ENCODE peak calls at places on chromosomes 3 and 15, in seven cellular contexts. S is cardiac muscle cell; H is CD8-positive, alpha-beta T cell; V is fibroblast of lung; W is adrenal gland; G is pancreas; E is neuronal stem cell. I is an unnamed sample. For H3K36me3, H3K4me1 and H3K9me3, the result is how much of the 10 kb centered on the place peaks cover.

GRCh38 chr3:150118219-150118618 is 147.5 kb upstream of the PFN2 start:
- DNase-seq in H (no peak), E (no peak), G (no peak), S (no peak), V (no peak), W (no peak), I (no peak)

GRCh38 chr3:138673641-138674040 is 65.1 kb downstream of the FAIM start:
- DNase-seq in G (no peak), W (peak), H (no peak), E (no peak), V (peak), S (peak), I (no peak)

GRCh38 chr3:24129549-24129948 is 184.5 kb downstream of the NR1D2 start:
- DNase-seq in V (no peak), W (no peak), H (no peak), E (no peak), S (no peak), G (no peak), I (no peak)

GRCh38 chr3:30611613-30612421 is 5.4 kb downstream of the TGFBR2 start:
- DNase-seq in V (peak), H (no peak), G (no peak), S (peak), W (no peak), E (no peak), I (no peak)

GRCh38 chr15:50249704-50250103 is 15.8 kb downstream of the HDC start:
- DNase-seq in H (no peak), W (no peak), E (no peak), V (no peak), S (no peak), G (no peak), I (no peak)

GRCh38 chr3:11290743-11291680 is 18.8 kb downstream of the ATG7 start:
- DNase-seq in G (no peak), W (peak), H (peak), E (no peak), S (peak), V (peak), I (no peak)

GRCh38 chr3:106193876-106194275 is 325.1 kb upstream of the CBLB start:
- DNase-seq in E (no peak), W (no peak), V (peak), H (no peak), G (no peak), S (no peak), I (no peak)

GRCh38 chr3:15860014-15860934 is 62.5 kb upstream of the ANKRD28 start:
- DNase-seq in S (peak), H (no peak), E (peak), G (peak), W (peak), V (peak), I (peak)

GRCh38 chr3:13012228-13012691 is 61.0 kb downstream of the IQSEC1 start:
- DNase-seq in E (no peak), S (peak), V (no peak), H (peak), G (no peak), W (peak), I (peak)

GRCh38 chr3:88133711-88134263 is 16.0 kb upstream of the C3orf38 start:
- DNase-seq in V (no peak), S (no peak), H (no peak), G (no peak), E (no peak), W (no peak), I (no peak)

GRCh38 chr15:51099185-51099584 is 4.5 kb upstream of the TNFAIP8L3 start:
- DNase-seq in G (no peak), W (no peak), V (no peak), H (no peak), S (no peak), E (no peak), I (no peak)

GRCh38 chr3:193853511-193854219 is 260.7 kb downstream of the OPA1 start:
- DNase-seq in W (peak), E (no peak), S (no peak), H (no peak), V (no peak), G (no peak), I (no peak)

GRCh38 chr3:127712461-127712860 is 39.7 kb downstream of the ABTB1 start:
- DNase-seq in H (no peak), G (no peak), E (no peak), S (no peak), V (no peak), W (no peak), I (peak)

GRCh38 chr3:120475722-120476385 is 25.1 kb upstream of the FSTL1 start:
- DNase-seq in V (peak), E (no peak), W (no peak), S (peak), H (no peak), G (no peak), I (no peak)

GRCh38 chr15:27679621-27680521 is 419.2 kb downstream of the OCA2 start:
- DNase-seq in S (no peak), H (no peak), W (no peak), E (no peak), V (peak), G (no peak), I (no peak)

GRCh38 chr3:109806929-109807328 is 469.6 kb upstream of the DPPA4 start:
- DNase-seq in V (peak), S (peak), H (peak), G (no peak), W (peak), E (no peak), I (no peak)

GRCh38 chr3:167394003-167394402 is 13.9 kb upstream of the ZBBX start:
- DNase-seq in W (no peak), H (no peak), S (no peak), G (no peak), V (no peak), E (no peak), I (no peak)

GRCh38 chr3:146187334-146187950 is 26.5 kb upstream of the PLOD2 start:
- DNase-seq in E (peak), S (peak), G (no peak), V (peak), H (no peak), W (peak), I (no peak)

GRCh38 chr15:82849556-82850241 is 40.3 kb downstream of the WHAMM start:
- DNase-seq in W (peak), S (peak), V (peak), H (peak), G (peak), E (peak), I (no peak)

GRCh38 chr15:45704329-45705249 is 69.8 kb downstream of the SQOR start:
- DNase-seq in H (peak), V (no peak), G (peak), S (peak), W (no peak), E (peak), I (peak)

GRCh38 chr3:192417559-192418055 is 309.7 kb downstream of the FGF12 start:
- DNase-seq in H (no peak), E (no peak), W (no peak), S (no peak), V (no peak), G (no peak), I (no peak)

GRCh38 chr3:78580691-78581090 is 1187.1 kb downstream of the ROBO1 start:
- DNase-seq in V (peak), W (peak), S (no peak), E (no peak), H (no peak), G (no peak), I (no peak)

GRCh38 chr3:122392868-122393844 is 9.2 kb downstream of the FAM162A start:
- DNase-seq in H (no peak), V (peak), W (peak), G (no peak), S (peak), E (peak), I (no peak)

GRCh38 chr3:77254967-77255831 is 215.3 kb downstream of the ROBO2 start:
- DNase-seq in G (no peak), S (peak), W (peak), H (no peak), E (peak), V (peak), I (no peak)

GRCh38 chr15:28919201-28919627 is 33.4 kb downstream of the APBA2 start:
- DNase-seq in V (no peak), E (no peak), S (no peak), G (no peak), W (no peak), H (peak), I (peak)

GRCh38 chr3:149765762-149766334 is 13.6 kb upstream of the COMMD2 start:
- DNase-seq in V (peak), E (peak), W (no peak), H (no peak), G (no peak), S (peak), I (no peak)

GRCh38 chr3:36868614-36869436 is 76.0 kb downstream of the TRANK1 start:
- DNase-seq in V (peak), G (no peak), S (peak), E (peak), W (peak), H (peak), I (no peak)

GRCh38 chr15:49225572-49226281 is 55.7 kb downstream of the GALK2 start:
- DNase-seq in W (peak), S (peak), G (peak), E (peak), H (no peak), V (peak), I (no peak)

GRCh38 chr3:169387751-169388696 is 275.5 kb downstream of the MECOM start:
- DNase-seq in H (no peak), W (peak), V (no peak), G (peak), E (no peak), S (peak), I (peak)

GRCh38 chr3:50885070-50885469 is 210.3 kb downstream of the DOCK3 start:
- DNase-seq in W (no peak), V (no peak), G (no peak), E (no peak), H (no peak), S (no peak), I (no peak)

GRCh38 chr15:77456746-77457618 is 36.3 kb downstream of the HMG20A start:
- DNase-seq in G (no peak), S (no peak), H (no peak), W (no peak), E (no peak), V (peak), I (no peak)
- H3K36me3 ChIP-seq in G (under half), S (under half), H (under half), W (under half), E (under half), V (under half), I (under half)

GRCh38 chr3:71512000-71512399 is 71.5 kb downstream of the FOXP1 start:
- DNase-seq in E (no peak), G (no peak), W (no peak), S (no peak), H (peak), V (no peak), I (no peak)

GRCh38 chr3:71512544-71512943 is 71.0 kb downstream of the FOXP1 start:
- DNase-seq in G (no peak), S (no peak), V (no peak), H (no peak), W (no peak), E (no peak), I (no peak)

GRCh38 chr3:71514621-71515020 is 68.9 kb downstream of the FOXP1 start:
- DNase-seq in S (no peak), E (no peak), H (no peak), W (no peak), G (no peak), V (peak), I (no peak)

GRCh38 chr3:71513495-71513894 is 70.0 kb downstream of the FOXP1 start:
- DNase-seq in W (no peak), V (no peak), S (no peak), E (no peak), H (no peak), G (no peak), I (no peak)

DNA sequence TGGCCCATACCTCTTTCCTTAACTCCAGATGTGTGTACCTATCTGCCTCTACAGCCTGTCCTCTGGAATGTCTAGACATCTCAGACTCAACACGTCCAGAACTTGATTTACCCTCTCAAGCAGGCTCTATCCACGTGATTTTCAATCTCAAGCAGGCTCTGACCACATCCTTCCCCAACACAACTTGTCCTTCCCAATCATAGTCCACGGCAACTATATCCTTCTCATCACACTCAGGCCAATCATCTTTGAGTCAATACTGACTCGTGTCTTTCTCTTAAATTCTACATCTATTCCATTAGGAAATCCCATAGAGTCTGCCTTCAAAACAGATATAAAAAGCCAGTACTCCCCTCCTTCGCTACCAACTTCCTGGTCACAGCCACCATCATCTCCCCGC is 70.4 kb downstream of the FOXP1 start:
- DNase-seq in V (no peak), H (no peak), W (no peak), S (no peak), E (no peak), G (no peak), I (no peak)
- H3K4me1 ChIP-seq in V (under half), H (under half), W (under half), S (under half), E (under half), G (under half), I (under half)

DNA sequence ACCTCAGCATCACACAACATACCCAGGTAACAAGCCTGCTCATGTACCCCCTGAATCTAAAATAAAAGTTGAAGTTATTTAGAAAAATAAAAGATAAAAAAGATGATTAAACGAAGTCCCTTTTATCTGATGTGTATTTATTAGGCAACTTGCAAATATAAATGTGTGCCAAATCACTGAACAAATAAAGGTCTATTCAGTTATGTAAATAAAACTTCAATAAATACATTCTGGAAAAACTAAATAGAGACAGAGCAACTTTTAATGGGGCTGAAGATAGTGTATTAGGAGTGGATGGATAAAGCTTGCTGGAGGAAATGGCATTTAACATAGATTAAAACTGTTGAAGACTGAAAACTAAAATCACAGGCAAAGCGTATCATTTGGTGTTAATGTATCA is 678.0 kb upstream of the GRM7 start:
- DNase-seq in E (no peak), S (no peak), W (no peak), G (no peak), V (no peak), H (no peak), I (no peak)
- H3K9me3 ChIP-seq in E (under half), S (under half), W (under half), G (under half), V (under half), H (under half), I (under half)

GRCh38 chr3:143011705-143012104 is 10.3 kb downstream of the U2SURP start:
- DNase-seq in E (no peak), G (no peak), H (no peak), W (no peak), S (no peak), V (no peak), I (no peak)

GRCh38 chr3:143016321-143016972 is 15.1 kb downstream of the U2SURP start:
- DNase-seq in S (peak), V (no peak), G (no peak), W (no peak), H (no peak), E (no peak), I (no peak)

GRCh38 chr3:143010024-143010423 is 8.7 kb downstream of the U2SURP start:
- DNase-seq in G (no peak), W (no peak), H (no peak), E (no peak), S (no peak), V (no peak), I (no peak)

GRCh38 chr3:143014921-143015320 is 13.6 kb downstream of the U2SURP start:
- DNase-seq in W (no peak), S (no peak), E (no peak), G (no peak), H (no peak), V (no peak), I (no peak)
- H3K36me3 ChIP-seq in W (under half), S (under half), E (half or more), G (under half), H (under half), V (under half), I (under half)

I was measured in aorta.